ENCODE peak calls at places on chromosome 4, in ten cellular contexts. C, G, D, H, I, W, R, J, N and O are unnamed samples. For H3K4me1, the result is how much of the 10 kb centered on the place peaks cover.

GRCh38 chr4:2390780-2391490 is 27.5 kb downstream of the ZFYVE28 start:
- DNase-seq in W (no peak), G (no peak), R (no peak), N (no peak), I (no peak), H (no peak), J (no peak), C (peak), D (peak), O (no peak)

GRCh38 chr4:3766207-3766790 is at the start of gene ADRA2C:
- DNase-seq in I (no peak), J (no peak), W (peak), G (peak), N (no peak), C (peak), H (peak), D (peak), R (no peak), O (no peak)

GRCh38 chr4:121977251-121978168 is 25.6 kb upstream of the TRPC3 start:
- DNase-seq in R (no peak), G (no peak), J (no peak), C (no peak), W (peak), H (no peak), N (no peak), D (no peak), I (no peak), O (no peak)

GRCh38 chr4:173288296-173288695 is 45.9 kb downstream of the HMGB2 start:
- DNase-seq in I (no peak), C (no peak), H (peak), W (peak), D (no peak), N (no peak), R (peak), G (peak), J (peak), O (peak)

GRCh38 chr4:169253904-169254303 is 16.9 kb downstream of the SH3RF1 start:
- DNase-seq in D (no peak), C (no peak), W (no peak), H (no peak), G (no peak), R (peak), N (no peak), J (no peak), I (no peak), O (no peak)

GRCh38 chr4:1610791-1611500 is 73.2 kb downstream of the FAM53A start:
- DNase-seq in R (no peak), G (no peak), D (peak), C (peak), W (no peak), H (no peak), J (no peak), I (peak), N (no peak), O (no peak)

GRCh38 chr4:186946682-186947294 is 223.1 kb upstream of the FAT1 start:
- DNase-seq in W (peak), H (no peak), J (no peak), C (no peak), N (no peak), R (no peak), I (no peak), D (peak), G (peak), O (no peak)

GRCh38 chr4:17578482-17578891 is 1.5 kb downstream of the LAP3 start:
- DNase-seq in R (peak), I (no peak), D (no peak), J (peak), C (no peak), H (no peak), G (no peak), W (no peak), N (no peak), O (no peak)

GRCh38 chr4:103076777-103077347 is 301 bp upstream of the SLC9B2 start:
- DNase-seq in H (no peak), D (no peak), I (no peak), G (no peak), C (no peak), N (no peak), W (no peak), J (no peak), R (no peak), O (no peak)

GRCh38 chr4:99389606-99390005 is 37.1 kb upstream of the ADH1C start:
- DNase-seq in G (no peak), J (no peak), N (no peak), R (no peak), C (no peak), D (no peak), W (no peak), I (no peak), H (no peak), O (no peak)

GRCh38 chr4:185469539-185470154 is 1.9 kb downstream of the CCDC110 start:
- DNase-seq in I (peak), H (no peak), C (no peak), G (peak), N (no peak), R (no peak), D (no peak), W (no peak), J (peak), O (no peak)

GRCh38 chr4:176376032-176376614 is 56.4 kb downstream of the SPCS3 start:
- DNase-seq in R (peak), J (no peak), D (no peak), W (peak), G (no peak), I (no peak), H (no peak), N (peak), C (no peak), O (no peak)

GRCh38 chr4:38131371-38132139 is 171.4 kb downstream of the PTTG2 start:
- DNase-seq in H (peak), W (peak), N (no peak), J (peak), R (peak), D (no peak), C (no peak), G (peak), I (no peak), O (no peak)

GRCh38 chr4:83170952-83171399 is 56.4 kb upstream of the PLAC8 start:
- DNase-seq in N (no peak), G (no peak), W (no peak), J (no peak), R (peak), C (no peak), D (no peak), H (no peak), I (no peak), O (no peak)

GRCh38 chr4:116953947-116954346 is 131.4 kb downstream of the TRAM1L1 start:
- DNase-seq in D (no peak), H (no peak), G (no peak), N (no peak), I (no peak), R (no peak), J (no peak), W (no peak), C (no peak), O (no peak)

GRCh38 chr4:123659759-123660158 is 263.2 kb downstream of the SPRY1 start:
- DNase-seq in J (peak), H (no peak), W (peak), R (peak), N (no peak), C (no peak), I (no peak), G (no peak), D (no peak), O (no peak)

GRCh38 chr4:4430492-4431195 is 43.7 kb downstream of the NSG1 start:
- DNase-seq in R (peak), I (no peak), G (peak), N (peak), D (no peak), H (no peak), J (peak), C (no peak), W (peak), O (no peak)

GRCh38 chr4:1628892-1629703 is 55.0 kb downstream of the FAM53A start:
- DNase-seq in J (peak), I (peak), N (no peak), W (peak), H (peak), C (peak), G (peak), D (peak), R (peak), O (peak)

GRCh38 chr4:86630629-86631028 is 36.5 kb downstream of the PTPN13 start:
- DNase-seq in J (no peak), G (no peak), W (no peak), H (no peak), D (no peak), C (no peak), N (no peak), R (no peak), I (no peak), O (no peak)

GRCh38 chr4:8028884-8029568 is 89.4 kb upstream of the AFAP1 start:
- DNase-seq in D (no peak), N (no peak), G (no peak), W (no peak), C (no peak), R (no peak), I (no peak), H (no peak), J (no peak), O (peak)

GRCh38 chr4:81555489-81555888 is 83.8 kb upstream of the RASGEF1B start:
- DNase-seq in J (no peak), D (no peak), R (no peak), G (no peak), H (no peak), N (no peak), C (no peak), W (no peak), I (no peak), O (no peak)
- H3K4me1 ChIP-seq in J (under half), D (under half), R (under half), G (under half), H (under half), N (under half), C (under half), W (under half), I (under half), O (under half)

GRCh38 chr4:76458829-76459228 is 23.8 kb downstream of the SHROOM3 start:
- DNase-seq in J (no peak), R (no peak), W (no peak), H (no peak), C (no peak), I (no peak), D (peak), G (peak), N (no peak), O (no peak)
- H3K27ac ChIP-seq in J (no peak), R (no peak), W (peak), H (no peak), C (no peak), I (no peak), D (no peak), G (peak), N (no peak), O (peak)

DNA sequence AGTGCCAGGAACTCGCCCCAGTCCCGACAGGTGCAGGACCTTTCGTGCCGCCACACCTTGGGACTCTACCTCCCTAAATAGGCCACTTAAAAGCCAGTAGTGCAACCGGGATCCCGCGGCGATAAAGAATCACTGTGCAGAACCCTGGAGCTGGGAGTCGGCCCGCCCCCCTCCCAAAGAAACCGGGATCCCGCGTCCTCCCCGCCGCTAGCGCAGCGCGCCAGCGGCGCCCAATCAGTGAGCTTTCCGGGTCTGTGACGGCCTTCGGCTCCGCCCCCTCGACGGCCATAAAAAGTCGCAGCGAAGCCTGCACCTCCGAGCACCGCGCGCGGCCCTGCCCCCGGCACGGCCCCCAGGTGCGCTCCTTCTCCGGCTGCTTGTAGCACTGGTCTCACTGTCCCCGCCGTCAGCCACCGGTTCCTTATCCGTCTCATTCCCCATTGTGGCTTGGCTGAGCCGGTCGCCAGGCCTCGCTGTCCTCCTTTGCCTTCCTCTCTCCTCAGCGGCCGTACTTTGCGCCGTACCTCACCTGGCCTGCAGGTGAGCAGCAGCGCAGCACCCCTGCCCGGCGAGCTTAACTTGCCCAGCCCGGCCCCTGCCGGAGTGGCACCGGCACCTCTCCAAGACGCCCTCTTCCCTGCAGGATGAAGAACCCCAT is at the start of gene LRAT:
- DNase-seq in W (peak), R (no peak), C (no peak), H (no peak), I (peak), D (peak), G (peak), J (peak), N (no peak), O (peak)
- H3K4me3 ChIP-seq in W (peak), R (peak), C (peak), H (peak), I (peak), D (peak), G (peak), J (peak), N (peak), O (peak)

DNA sequence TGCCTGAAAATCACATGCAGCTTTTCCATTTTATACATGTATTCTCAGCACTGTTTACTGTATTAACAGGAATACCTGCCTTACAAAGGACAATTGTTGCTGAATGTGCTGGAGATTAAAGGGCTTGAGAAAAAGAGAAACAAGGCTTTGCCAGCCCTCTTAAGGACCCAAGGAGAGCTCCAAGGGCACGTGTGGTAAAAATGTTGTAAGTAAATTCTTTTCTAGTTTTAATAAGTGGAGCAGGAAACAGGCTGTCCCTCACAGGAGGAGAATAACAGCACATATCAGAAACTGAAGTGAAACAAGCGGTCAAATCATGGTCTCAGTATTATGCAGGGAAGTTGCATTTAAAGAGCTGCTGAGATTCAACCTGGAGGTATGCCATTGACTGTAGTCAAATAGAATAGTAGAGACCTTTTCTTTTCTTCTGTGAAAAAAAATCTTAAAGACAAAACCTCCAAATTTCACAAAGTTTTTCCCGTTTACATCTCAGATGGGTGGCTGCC is 18.5 kb downstream of the IGFBP7 start:
- DNase-seq in W (no peak), H (no peak), N (no peak), G (no peak), I (no peak), C (no peak), D (no peak), R (no peak), J (no peak), O (no peak)
- H3K4me1 ChIP-seq in W (under half), H (under half), N (under half), G (under half), I (half or more), C (under half), D (under half), R (under half), J (under half), O (under half)

GRCh38 chr4:182219400-182219799 is 23.8 kb upstream of the TENM3 start:
- DNase-seq in D (no peak), W (no peak), C (no peak), I (no peak), J (no peak), H (no peak), G (no peak), N (no peak), R (no peak), O (no peak)
- H3K27ac ChIP-seq in D (no peak), W (no peak), C (no peak), I (no peak), J (no peak), H (no peak), G (no peak), N (no peak), R (no peak), O (no peak)

DNA sequence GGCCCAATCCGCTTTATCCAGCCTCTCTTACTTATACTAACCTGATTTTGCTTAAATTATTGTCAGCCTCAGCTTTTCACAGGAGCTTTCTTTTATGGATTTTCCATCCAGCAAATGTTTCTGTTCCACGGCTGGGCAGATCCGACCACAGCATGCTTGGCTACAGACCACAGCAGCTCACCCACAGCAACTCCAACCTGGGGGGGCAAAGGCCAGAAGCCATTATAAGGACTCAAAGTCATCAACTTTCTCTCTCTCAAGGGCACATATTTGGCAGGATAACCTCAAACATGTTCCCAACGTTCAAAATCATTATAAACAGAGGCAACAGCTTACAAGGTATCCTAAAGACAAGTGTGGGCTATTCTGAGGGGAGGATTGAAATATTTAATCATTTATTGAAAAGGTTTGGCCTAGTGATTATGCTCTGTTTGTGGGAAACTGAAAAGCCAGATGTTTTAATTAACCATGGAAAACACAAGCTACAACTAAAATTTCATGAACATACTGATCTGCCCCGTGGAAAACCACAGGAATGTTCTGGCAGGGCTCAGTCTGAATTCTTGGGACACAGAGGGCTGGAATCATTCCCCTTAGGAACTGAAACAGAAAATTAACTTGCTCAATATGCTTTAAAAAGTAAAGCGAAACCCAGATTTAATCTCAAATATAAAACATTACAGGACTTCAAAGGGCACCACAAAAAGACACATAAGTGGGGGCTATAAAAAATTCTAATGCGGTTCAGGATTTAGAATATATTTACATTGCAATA is 71.2 kb downstream of the APBB2 start:
- DNase-seq in J (no peak), H (peak), G (no peak), R (peak), N (no peak), I (no peak), W (peak), D (peak), C (peak), O (peak)
- H3K4me3 ChIP-seq in J (no peak), H (no peak), G (no peak), R (no peak), N (no peak), I (no peak), W (no peak), D (no peak), C (peak), O (no peak)

DNA sequence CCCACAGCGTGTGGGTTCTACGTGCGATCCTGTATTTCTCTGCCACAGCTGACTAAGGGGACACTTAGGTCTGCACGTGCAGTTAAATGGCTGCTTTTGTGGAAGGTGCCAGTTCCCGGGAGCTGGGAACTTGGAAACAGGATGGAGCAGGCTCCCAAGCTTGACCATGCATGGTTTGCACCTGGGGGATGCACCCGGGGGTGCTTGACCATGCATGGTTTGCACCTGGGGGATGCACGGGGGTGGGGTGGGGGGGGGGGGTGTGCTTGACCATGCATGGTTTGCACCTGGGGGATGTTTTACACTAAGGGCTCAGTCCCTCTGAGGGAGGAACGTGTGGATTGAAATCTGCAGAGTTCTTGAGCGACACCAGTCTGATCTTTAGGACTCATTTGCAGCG is 5.7 kb downstream of the WFS1 start:
- DNase-seq in C (no peak), R (no peak), N (no peak), I (no peak), D (no peak), H (no peak), W (no peak), J (no peak), G (no peak), O (no peak)
- H3K4me1 ChIP-seq in C (under half), R (under half), N (under half), I (half or more), D (under half), H (under half), W (half or more), J (under half), G (under half), O (half or more)

DNA sequence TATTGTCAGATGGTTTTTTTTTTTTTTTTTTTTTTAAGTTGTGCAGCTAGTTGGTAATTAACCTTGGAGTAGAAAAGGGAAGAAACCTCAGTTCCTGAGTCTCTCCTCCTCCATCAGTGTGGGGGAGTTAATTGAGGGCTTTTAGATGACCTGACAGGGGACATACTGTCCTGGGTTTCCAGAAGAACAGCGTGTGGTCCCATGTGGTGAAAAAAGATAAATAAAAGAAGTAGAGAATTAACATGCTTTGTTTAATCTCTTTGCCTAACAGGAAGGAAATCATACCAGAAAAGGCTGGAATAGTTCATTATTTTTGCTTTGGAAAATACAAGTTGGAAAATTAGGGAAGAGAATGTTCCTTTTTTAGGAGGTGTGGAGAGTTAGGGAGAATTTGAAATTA is 123.8 kb downstream of the ARHGAP10 start:
- DNase-seq in D (no peak), W (no peak), C (no peak), R (peak), I (no peak), H (no peak), G (no peak), J (no peak), N (no peak), O (no peak)
- H3K27ac ChIP-seq in D (no peak), W (no peak), C (no peak), R (no peak), I (peak), H (peak), G (no peak), J (no peak), N (no peak), O (no peak)